ENCODE peak calls at places on chromosomes 4 and X, in eight cellular contexts. R is GM20000, U is omental fat pad, Y is left ventricle myocardium inferior, L is endodermal cell, W is lower leg skin, G is progenitor cell of endocrine pancreas, F is HFFc6. Q is an unnamed sample.

GRCh38 chr4:80235451-80235850 is 31.0 kb upstream of the FGF5 start:
- DNase-seq in Y (no peak), R (no peak), U (no peak), W (no peak), G (no peak), F (peak), L (no peak), Q (no peak)

GRCh38 chrX:110944793-110945466 is 149.3 kb upstream of the CHRDL1 start:
- DNase-seq in L (peak), W (peak), U (no peak), Y (no peak), F (no peak), R (no peak), G (peak), Q (no peak)

GRCh38 chr4:82201805-82202636 is 171.8 kb downstream of the HNRNPD start:
- DNase-seq in W (no peak), U (no peak), G (peak), L (peak), R (no peak), Y (no peak), F (peak), Q (peak)

GRCh38 chr4:158875455-158875854 is 106.6 kb downstream of the FNIP2 start:
- DNase-seq in R (no peak), G (no peak), Y (no peak), U (no peak), L (no peak), W (no peak), F (no peak), Q (no peak)

GRCh38 chr4:166460769-166461550 is 587.9 kb downstream of the TLL1 start:
- DNase-seq in L (no peak), G (no peak), U (no peak), Y (no peak), R (no peak), W (no peak), F (peak), Q (no peak)

GRCh38 chr4:151627491-151627890 is 133.3 kb downstream of the GATB start:
- DNase-seq in L (no peak), W (no peak), Y (no peak), F (peak), U (no peak), R (no peak), G (no peak), Q (no peak)

GRCh38 chrX:12434493-12434892 is 296.2 kb downstream of the FRMPD4 start:
- DNase-seq in G (no peak), R (no peak), U (no peak), F (no peak), Y (no peak), L (peak), W (no peak), Q (no peak)

GRCh38 chr4:16643852-16644251 is 254.6 kb downstream of the LDB2 start:
- DNase-seq in Y (no peak), U (no peak), G (no peak), W (no peak), L (no peak), F (no peak), R (no peak), Q (no peak)

GRCh38 chr4:2244947-2245786 is 3.2 kb upstream of the HAUS3 start:
- DNase-seq in U (peak), G (no peak), Y (peak), F (no peak), R (peak), L (peak), W (peak), Q (peak)

GRCh38 chr4:188109157-188109755 is at the start of gene TRIML2:
- DNase-seq in W (no peak), F (peak), G (no peak), L (peak), U (no peak), R (no peak), Y (no peak), Q (no peak)

GRCh38 chrX:19751068-19751467 is 136.3 kb downstream of the SH3KBP1 start:
- DNase-seq in W (no peak), G (no peak), L (peak), R (no peak), Y (no peak), F (no peak), U (no peak), Q (no peak)

GRCh38 chrX:111164728-111165127 is 68.7 kb downstream of the PAK3 start:
- DNase-seq in G (no peak), L (no peak), W (no peak), F (no peak), R (no peak), Y (no peak), U (no peak), Q (no peak)

GRCh38 chr4:163988921-163989320 is 494.4 kb downstream of the TMA16 start:
- DNase-seq in U (no peak), G (no peak), R (no peak), Y (no peak), W (no peak), L (peak), F (no peak), Q (no peak)

GRCh38 chrX:34918091-34918736 is 24.4 kb upstream of the FAM47B start:
- DNase-seq in Y (no peak), R (no peak), W (no peak), G (no peak), U (no peak), F (peak), L (no peak), Q (no peak)

DNA sequence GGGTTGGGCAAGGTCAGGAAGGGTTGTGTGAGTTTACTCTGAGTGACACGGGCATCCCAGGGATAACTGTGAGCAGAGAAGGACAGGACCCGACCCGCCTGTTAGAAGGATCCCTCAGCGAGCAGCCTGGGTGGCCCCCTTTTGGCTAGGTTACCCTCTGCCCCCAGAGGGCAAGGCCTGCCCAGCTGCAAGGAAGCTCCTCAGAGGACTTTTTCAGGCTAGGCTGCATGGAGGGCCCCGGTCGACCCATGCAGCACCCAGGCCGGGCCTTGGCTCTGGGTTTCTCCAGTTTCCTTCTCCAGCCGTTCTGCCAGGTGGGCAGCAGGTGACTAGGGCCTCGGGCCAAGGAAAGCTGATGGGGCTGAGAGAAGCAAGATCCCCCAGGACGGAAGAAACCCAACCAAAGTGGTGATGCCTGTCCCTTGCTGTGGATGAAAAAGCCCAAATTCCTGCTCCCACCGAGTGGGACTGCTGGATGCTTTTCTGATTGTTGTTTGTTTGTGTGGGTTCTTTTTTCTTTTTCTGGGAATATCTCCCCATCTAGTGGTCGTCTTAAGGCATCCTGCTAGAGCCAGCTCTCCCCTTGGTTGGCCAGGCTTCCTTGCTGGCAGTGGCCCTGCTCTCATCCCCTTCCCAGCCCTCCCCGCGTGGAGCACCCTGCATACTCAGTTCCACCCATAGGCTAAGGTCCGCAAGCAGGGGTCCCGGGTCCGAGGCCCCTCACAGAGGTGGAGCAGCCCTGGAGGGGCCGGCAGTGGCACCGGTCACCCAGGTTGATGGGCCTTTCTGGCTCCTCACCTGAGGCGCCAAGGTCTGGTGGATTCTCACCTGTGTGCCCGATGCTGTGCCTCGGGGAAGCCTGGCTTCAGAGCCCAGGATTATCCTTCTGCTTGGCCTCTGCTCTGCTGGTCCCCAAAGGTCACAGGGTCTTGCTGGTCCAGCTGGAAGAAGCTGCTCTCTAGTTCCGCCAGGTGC is 1.8 kb downstream of the ZFP92 start:
- DNase-seq in U (no peak), F (no peak), G (no peak), W (no peak), Y (no peak), L (no peak), R (no peak), Q (no peak)
- TF ChIP-seq CTCF in U (no peak), F (no peak), G (no peak), W (no peak), Y (no peak), L (peak), R (no peak), Q (no peak)

GRCh38 chrX:155179343-155179997 is 36.8 kb upstream of the VBP1 start:
- DNase-seq in F (no peak), Y (no peak), U (no peak), W (no peak), L (no peak), G (no peak), R (peak), Q (peak)
- TF ChIP-seq CTCF in F (no peak), Y (peak), U (no peak), W (no peak), L (peak), G (no peak), R (no peak), Q (no peak)

DNA sequence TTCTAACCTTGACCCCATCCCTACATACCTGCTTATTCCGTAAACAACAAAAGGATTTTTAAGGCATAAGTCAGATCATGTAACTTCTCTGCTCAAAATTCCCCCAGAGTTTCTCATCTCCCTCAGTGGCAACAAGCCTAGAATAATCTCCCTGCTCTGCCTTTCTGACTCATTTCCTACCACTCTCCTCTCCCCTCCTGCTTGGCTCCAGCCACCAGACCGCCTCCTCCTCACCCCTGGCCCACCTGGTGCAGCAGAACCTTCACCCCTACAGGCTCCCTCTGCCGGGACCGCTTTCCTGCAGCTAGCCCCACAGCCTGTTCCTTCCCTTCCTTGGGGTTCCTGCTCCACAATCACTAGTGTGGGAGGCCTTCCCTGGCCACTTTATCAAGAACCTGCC is 32.1 kb downstream of the TSPAN5 start:
- DNase-seq in R (no peak), Y (peak), F (peak), L (peak), G (no peak), U (no peak), W (no peak), Q (no peak)
- TF ChIP-seq CTCF in R (no peak), Y (no peak), F (peak), L (no peak), G (no peak), U (no peak), W (no peak), Q (no peak)

DNA sequence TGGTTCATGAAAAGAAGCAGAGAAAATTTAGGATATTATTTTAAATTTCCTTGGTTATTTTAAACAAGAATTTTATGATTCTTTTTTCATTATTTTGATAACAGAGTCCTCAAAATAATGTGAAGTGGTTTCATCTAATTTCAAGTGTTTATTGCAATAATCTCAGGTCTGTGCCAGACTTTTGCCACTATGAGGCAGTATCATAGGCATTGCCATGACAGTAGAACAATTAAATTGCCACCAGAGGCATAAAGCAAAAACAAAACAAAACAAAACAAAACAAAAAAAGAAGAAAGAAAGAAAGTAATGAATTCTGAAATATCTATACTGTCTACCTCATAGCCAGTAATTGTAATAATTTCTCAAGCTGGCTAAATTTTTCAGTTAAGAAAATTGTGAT is 739.2 kb downstream of the KCTD8 start:
- DNase-seq in R (no peak), W (no peak), F (no peak), L (no peak), U (no peak), G (no peak), Y (no peak), Q (no peak)
- TF ChIP-seq CTCF in R (no peak), W (no peak), F (no peak), L (peak), U (no peak), G (no peak), Y (no peak), Q (no peak)

DNA sequence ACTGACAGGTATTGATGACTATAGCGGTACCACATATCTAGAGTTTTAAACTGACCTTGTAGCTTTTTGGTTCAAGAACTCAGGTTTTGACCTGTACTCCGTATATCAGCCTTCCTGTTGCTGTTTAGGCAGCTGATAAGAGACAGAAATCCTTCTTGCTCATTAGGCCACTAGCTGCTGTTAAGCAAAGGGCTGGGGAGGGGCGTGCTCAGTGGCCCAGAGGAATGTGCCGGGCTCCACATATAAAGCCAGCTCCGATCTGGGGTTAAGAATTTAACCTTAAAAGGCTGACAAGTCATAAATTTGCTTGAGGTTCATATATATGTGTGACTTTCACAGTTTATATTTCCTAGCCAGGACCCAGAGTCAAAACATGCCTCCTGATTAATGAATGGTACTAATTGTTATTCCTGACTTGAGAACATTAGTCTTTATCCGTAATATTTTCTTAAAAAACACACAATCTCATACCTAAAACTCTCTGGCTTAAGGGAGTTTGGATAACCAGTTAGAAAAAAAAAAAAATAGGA is 15.3 kb downstream of the GPC3 start:
- DNase-seq in U (no peak), L (peak), F (no peak), G (peak), R (no peak), W (no peak), Y (no peak), Q (no peak)
- TF ChIP-seq CTCF in U (no peak), L (no peak), F (no peak), G (no peak), R (no peak), W (no peak), Y (no peak), Q (no peak)

GRCh38 chrX:107537815-107538214 is 88.4 kb downstream of the FRMPD3 start:
- DNase-seq in U (no peak), W (no peak), Y (no peak), R (peak), G (no peak), L (peak), F (peak), Q (peak)

GRCh38 chrX:107547621-107548020 is 80.7 kb upstream of the PRPS1 start:
- DNase-seq in L (no peak), F (no peak), W (peak), R (no peak), G (no peak), U (no peak), Y (peak), Q (no peak)

GRCh38 chrX:107541244-107541643 is 87.1 kb upstream of the PRPS1 start:
- DNase-seq in R (no peak), L (no peak), W (no peak), Y (no peak), G (no peak), U (no peak), F (peak), Q (peak)

DNA sequence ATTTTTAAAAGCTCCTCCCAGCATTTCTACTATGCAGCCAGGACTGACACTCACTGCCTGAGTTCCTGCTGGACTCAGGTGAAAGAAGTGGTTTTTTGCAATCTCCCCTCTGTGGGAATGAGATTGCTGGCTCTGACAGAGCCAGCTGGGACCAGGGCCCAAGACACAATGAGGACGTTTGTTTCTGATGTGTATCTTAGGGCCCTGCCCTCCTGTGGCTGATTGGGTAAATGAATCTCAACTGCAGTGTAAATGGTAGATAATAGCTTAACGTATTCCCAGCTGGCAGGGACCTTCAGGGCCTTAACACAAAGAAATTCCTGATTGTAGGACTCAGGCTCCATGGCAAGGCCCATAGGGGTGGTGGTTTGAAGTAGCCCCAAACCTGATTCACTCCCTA is 85.8 kb upstream of the PRPS1 start:
- DNase-seq in Y (no peak), G (no peak), W (no peak), F (no peak), U (no peak), R (no peak), L (peak), Q (peak)
- TF ChIP-seq CTCF in Y (no peak), G (peak), W (no peak), F (peak), U (no peak), R (no peak), L (peak), Q (peak)

GRCh38 chr4:119559044-119559647 is 69.5 kb downstream of the PDE5A start:
- DNase-seq in F (peak), L (no peak), U (no peak), G (no peak), W (no peak), R (peak), Y (no peak), Q (peak)
- TF ChIP-seq CTCF in F (peak), L (peak), U (no peak), G (peak), W (no peak), R (no peak), Y (peak), Q (peak)

GRCh38 chr4:185820119-185821028 is 8.4 kb upstream of the SORBS2 start:
- DNase-seq in F (no peak), W (no peak), Y (no peak), L (peak), G (no peak), U (no peak), R (no peak), Q (no peak)
- TF ChIP-seq CTCF in F (no peak), W (no peak), Y (peak), L (peak), G (peak), U (no peak), R (no peak), Q (no peak)

DNA sequence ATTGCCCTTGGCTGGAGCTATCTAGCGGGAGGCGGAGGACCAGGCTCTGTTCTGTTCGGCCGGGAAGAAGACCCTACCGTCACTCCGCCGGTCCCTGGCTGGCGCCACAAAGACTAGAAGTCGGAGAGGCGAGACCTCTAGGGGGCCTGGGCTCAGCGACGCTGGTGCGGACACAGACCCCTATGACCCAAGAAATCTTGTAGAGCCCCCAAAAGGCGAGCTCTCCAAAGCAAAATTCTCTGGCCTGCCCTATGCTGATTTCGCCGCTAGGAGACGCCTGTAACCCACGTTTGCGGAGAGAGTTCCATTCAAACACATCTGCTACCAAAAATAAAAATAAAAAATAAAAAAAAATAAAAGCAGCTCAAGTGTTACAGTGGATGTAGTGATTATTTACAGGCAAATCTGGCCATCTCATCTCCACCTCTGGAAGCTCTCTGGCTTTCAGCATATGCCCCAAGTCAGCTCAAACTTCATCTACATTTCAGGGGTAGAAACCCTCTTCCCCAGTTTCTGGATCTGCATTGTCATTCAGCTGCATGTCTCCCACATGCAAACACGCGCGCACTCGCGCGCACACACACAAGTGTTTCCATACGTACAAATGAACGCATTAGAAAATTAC is 2.4 kb upstream of the PCDH10 start:
- DNase-seq in U (no peak), Y (no peak), R (peak), L (peak), G (peak), W (peak), F (peak), Q (peak)
- TF ChIP-seq CTCF in U (no peak), Y (peak), R (peak), L (peak), G (peak), W (no peak), F (peak), Q (peak)

GRCh38 chr4:76767983-76768382 is 130.0 kb downstream of the SOWAHB start:
- DNase-seq in F (peak), G (no peak), U (no peak), R (no peak), Y (no peak), L (no peak), W (no peak), Q (no peak)
- TF ChIP-seq CTCF in F (no peak), G (no peak), U (no peak), R (no peak), Y (no peak), L (no peak), W (no peak), Q (no peak)

Q was measured in GM12865.